ENCODE peak calls at places on chromosome 21, in four cellular contexts. B, P, H and I are unnamed samples.

GRCh38 chr21:32889596-32889995 is 118.0 kb upstream of the PAXBP1 start:
- DNase-seq in B (no peak), P (no peak), H (no peak), I (no peak)

GRCh38 chr21:35394049-35394448 is 344.9 kb upstream of the RUNX1 start:
- DNase-seq in B (no peak), P (no peak), H (no peak), I (no peak)

GRCh38 chr21:26732442-26733221 is 112.6 kb downstream of the ADAMTS1 start:
- DNase-seq in B (peak; percentile 57), P (peak; percentile 73), H (peak; percentile 80), I (peak; percentile 89)

GRCh38 chr21:45406801-45407628 is 2.0 kb downstream of the COL18A1 start:
- DNase-seq in B (no peak), P (peak; percentile 84), H (peak; percentile 81), I (peak; percentile 96)

GRCh38 chr21:37257526-37257966 is 9.6 kb downstream of the VPS26C start:
- DNase-seq in B (peak; percentile 24), P (no peak), H (no peak), I (no peak)

GRCh38 chr21:46029201-46029924 is 47.8 kb downstream of the COL6A1 start:
- DNase-seq in B (peak; percentile 82), P (no peak), H (no peak), I (no peak)

GRCh38 chr21:16192900-16193299 is 463.1 kb downstream of the USP25 start:
- DNase-seq in B (peak; percentile 20), P (no peak), H (no peak), I (peak; percentile 35)

GRCh38 chr21:36030581-36031189 is 29.6 kb downstream of the SETD4 start:
- DNase-seq in B (peak; percentile 42), P (no peak), H (no peak), I (no peak)

GRCh38 chr21:33760641-33761103 is 118.4 kb downstream of the ITSN1 start:
- DNase-seq in B (peak; percentile 86), P (no peak), H (no peak), I (no peak)

GRCh38 chr21:15191342-15191741 is 126.5 kb upstream of the NRIP1 start:
- DNase-seq in B (no peak), P (no peak), H (no peak), I (no peak)

GRCh38 chr21:26140185-26140584 is 30.4 kb downstream of the APP start:
- DNase-seq in B (peak; percentile 99), P (no peak), H (no peak), I (peak; percentile 52)

GRCh38 chr21:34761758-34762330 is 93.0 kb downstream of the CLIC6 start:
- DNase-seq in B (no peak), P (no peak), H (no peak), I (no peak)

GRCh38 chr21:45698493-45698947 is 55.0 kb downstream of the PCBP3 start:
- DNase-seq in B (peak; percentile 96), P (no peak), H (no peak), I (no peak)

GRCh38 chr21:16842716-16843115 is 670.1 kb upstream of the CXADR start:
- DNase-seq in B (peak; percentile 4), P (no peak), H (no peak), I (peak; percentile 8)

GRCh38 chr21:34513109-34513675 is 1.2 kb upstream of the KCNE1 start:
- DNase-seq in B (no peak), P (no peak), H (no peak), I (no peak)

GRCh38 chr21:17371470-17371869 is 141.4 kb upstream of the CXADR start:
- DNase-seq in B (peak; percentile 74), P (no peak), H (no peak), I (peak; percentile 43)

GRCh38 chr21:36613064-36613463 is 85.9 kb upstream of the SIM2 start:
- DNase-seq in B (peak; percentile 79), P (no peak), H (no peak), I (no peak)

GRCh38 chr21:44313451-44313850 is 13.6 kb downstream of the PFKL start:
- DNase-seq in B (no peak), P (no peak), H (no peak), I (no peak)
- H4K5ac ChIP-seq in B (no peak overlapping the region), P (no peak overlapping the region), H (no peak overlapping the region), I (no peak overlapping the region)

DNA sequence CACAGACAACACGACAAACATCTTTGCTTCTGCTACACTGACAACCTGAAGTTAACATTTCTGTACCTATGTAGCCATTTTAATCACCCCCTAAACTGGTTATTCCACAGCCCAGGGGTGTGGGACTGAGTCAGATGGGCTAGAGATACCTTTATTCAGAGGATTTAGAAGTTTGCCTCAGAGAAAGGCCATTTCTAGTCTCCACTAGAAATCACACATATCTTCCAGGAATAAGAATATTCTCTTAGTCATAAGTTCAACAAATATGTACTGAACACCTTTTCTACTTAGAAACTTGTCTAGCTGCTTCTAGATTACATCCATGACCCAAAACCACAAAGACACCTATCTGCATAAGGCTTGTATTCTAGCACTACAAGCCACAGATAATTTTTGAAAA is 38.8 kb downstream of the ERG start:
- DNase-seq in B (no peak), P (no peak), H (no peak), I (no peak)
- H4K5ac ChIP-seq in B (no peak overlapping the region), P (no peak overlapping the region), H (no peak overlapping the region), I (no peak overlapping the region)

GRCh38 chr21:31860851-31861250 is 12.0 kb upstream of the HUNK start:
- DNase-seq in B (no peak), P (no peak), H (no peak), I (no peak)
- H4K5ac ChIP-seq in B (no peak overlapping the region), P (no peak overlapping the region), H (no peak overlapping the region), I (no peak overlapping the region)

DNA sequence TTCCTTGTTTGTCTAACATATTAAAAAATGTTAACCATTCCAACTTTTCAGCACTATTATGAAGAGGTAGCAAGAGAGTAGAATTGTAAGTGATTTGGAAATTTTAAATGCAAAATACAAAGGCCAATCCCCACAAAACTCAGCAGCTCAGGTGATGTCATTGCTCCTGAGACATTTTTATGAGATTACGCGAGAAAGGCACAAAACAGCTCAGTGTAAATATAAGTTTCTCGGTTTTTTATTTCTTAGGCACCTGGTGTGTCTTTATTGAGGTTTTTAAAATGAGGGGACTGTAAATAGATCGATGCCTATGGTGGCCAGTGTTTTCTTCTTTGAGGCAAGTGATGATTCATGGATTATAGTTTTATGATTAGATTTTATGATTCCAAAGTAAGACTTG is 6.1 kb downstream of the ABCG1 start:
- DNase-seq in B (no peak), P (no peak), H (no peak), I (no peak)
- H4K5ac ChIP-seq in B (no peak overlapping the region), P (no peak overlapping the region), H (no peak overlapping the region), I (no peak overlapping the region)

GRCh38 chr21:39313457-39314154 is at the start of gene BRWD1:
- DNase-seq in B (peak; percentile 81), P (peak; percentile 78), H (peak; percentile 88), I (peak; percentile 90)

GRCh38 chr21:39313042-39313456 is 383 bp downstream of the BRWD1 start:
- DNase-seq in B (no peak), P (peak; percentile 46), H (no peak), I (no peak)

GRCh38 chr21:39311164-39311563 is 2.3 kb downstream of the BRWD1 start:
- DNase-seq in B (no peak), P (no peak), H (no peak), I (no peak)

GRCh38 chr21:39314155-39315027 is 959 bp upstream of the BRWD1 start:
- DNase-seq in B (peak; percentile 65), P (peak; percentile 63), H (no peak), I (peak; percentile 79)

DNA sequence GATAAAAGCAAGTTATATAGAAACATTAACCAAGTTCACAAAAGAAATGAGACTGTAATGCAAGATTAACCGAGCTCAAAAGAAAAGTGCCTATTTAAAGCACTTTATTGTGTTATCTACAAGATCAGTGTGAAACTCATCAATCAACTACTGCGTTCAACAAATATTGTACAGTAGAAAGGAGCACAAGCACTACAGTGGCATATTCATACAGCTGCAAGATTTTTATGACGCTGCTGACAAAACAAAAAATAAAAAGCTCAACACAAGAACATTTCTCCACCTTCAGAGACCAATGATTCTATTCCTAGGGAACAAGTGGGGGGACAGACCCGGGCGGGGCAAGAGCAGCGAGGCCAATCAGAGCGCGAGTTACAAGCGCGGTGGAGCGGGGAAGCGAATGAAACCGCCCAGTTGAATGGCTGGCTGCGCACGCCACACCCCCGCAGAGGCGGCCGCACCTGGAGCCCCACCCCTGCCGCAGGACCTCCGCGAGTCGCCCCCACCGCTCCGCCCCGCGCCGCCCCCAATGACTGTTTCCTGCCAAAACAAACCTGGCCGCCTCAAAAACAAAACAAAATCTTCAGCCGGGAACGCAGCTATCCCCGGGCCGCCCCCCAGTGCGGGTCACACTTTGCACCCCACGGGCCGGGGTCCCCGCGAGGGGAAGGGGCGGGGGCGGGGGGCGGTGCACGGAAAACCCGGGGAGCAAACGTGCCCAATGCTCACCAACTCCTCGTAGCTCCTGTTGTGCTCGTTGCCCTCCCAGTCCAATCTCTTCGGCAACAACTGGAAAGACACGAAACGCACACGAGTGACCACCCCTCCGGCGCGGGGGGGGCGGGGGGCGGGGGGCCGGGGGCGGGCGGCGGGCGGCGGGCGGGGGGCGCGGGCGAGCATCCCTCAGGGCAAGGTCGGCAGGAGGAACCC is 1.1 kb downstream of the BRWD1 start:
- DNase-seq in B (peak; percentile 86), P (peak; percentile 93), H (peak; percentile 95), I (peak; percentile 90)
- H4K5ac ChIP-seq in B (no peak overlapping the region), P (no peak overlapping the region), H (no peak overlapping the region), I (no peak overlapping the region)

DNA sequence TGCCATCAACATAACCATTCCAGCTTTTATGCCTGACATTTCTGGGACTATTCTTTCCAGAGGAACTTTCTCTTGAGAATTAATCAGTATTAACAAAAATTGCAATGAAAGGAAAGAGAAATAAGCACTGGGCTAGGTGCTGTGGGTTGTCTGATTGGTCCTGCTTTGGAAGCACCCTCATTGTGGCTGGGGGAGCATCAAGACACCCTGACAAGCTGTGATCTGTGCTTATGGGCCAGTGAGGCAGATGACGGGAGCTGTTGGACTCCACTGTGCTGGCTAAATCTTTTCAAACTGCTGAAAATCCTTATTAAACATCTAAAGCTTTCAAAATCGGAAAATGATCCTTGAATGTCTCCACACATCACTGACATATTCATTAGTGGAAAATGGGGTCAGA is 20.0 kb downstream of the UBASH3A start:
- DNase-seq in B (no peak), P (no peak), H (no peak), I (no peak)
- H4K5ac ChIP-seq in B (no peak overlapping the region), P (no peak overlapping the region), H (no peak overlapping the region), I (no peak overlapping the region)

DNA sequence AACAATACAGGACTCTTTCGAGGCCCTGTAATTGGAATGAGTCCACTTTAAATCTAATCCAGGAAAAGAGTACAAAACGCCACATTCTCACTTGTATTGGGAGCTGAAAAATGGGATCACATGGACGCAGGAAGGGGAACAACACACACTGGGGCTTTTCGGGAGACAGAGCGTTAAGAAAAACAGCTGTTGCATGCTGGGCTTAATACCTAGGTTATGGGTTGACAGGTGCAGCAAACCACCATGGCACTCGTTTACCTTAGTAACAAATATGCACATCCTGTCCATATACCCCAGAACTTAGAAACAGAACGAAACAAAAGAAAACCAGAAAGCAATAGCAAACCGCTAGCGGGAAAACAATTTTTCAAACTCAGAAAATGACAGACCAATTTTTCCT is 1532.7 kb upstream of the TPTE start:
- DNase-seq in B (no peak), P (no peak), H (no peak), I (no peak)
- H4K5ac ChIP-seq in B (no peak overlapping the region), P (no peak overlapping the region), H (no peak overlapping the region), I (no peak overlapping the region)

GRCh38 chr21:21028275-21028814 is 30.1 kb downstream of the NCAM2 start:
- DNase-seq in B (no peak), P (no peak), H (no peak), I (no peak)

GRCh38 chr21:21029159-21029558 is 30.9 kb downstream of the NCAM2 start:
- DNase-seq in B (no peak), P (no peak), H (no peak), I (no peak)

GRCh38 chr21:21030311-21030710 is 32.1 kb downstream of the NCAM2 start:
- DNase-seq in B (no peak), P (no peak), H (no peak), I (no peak)

GRCh38 chr21:21025742-21026141 is 27.5 kb downstream of the NCAM2 start:
- DNase-seq in B (no peak), P (no peak), H (no peak), I (no peak)
- H4K5ac ChIP-seq in B (no peak overlapping the region), P (no peak overlapping the region), H (no peak overlapping the region), I (no peak overlapping the region)

GRCh38 chr21:28410264-28410663 is 582.4 kb downstream of the LTN1 start:
- DNase-seq in B (no peak), P (no peak), H (no peak), I (no peak)
- H4K5ac ChIP-seq in B (peak overlapping the region; percentile 63), P (no peak overlapping the region), H (no peak overlapping the region), I (no peak overlapping the region)